ENCODE peak calls at places on chromosome 5, in seven cellular contexts. J is neural progenitor cell, E is lung, S is cardiac fibroblast, M is MM.1S, I is tibial nerve, C is GM12864. B is an unnamed sample.

GRCh38 chr5:146745937-146746577 is 132.5 kb downstream of the PPP2R2B start:
- DNase-seq in E (no peak), M (no peak), I (no peak), C (no peak), J (no peak), S (no peak), B (no peak)

GRCh38 chr5:14491505-14491904 is 90.1 kb upstream of the OTULINL start:
- DNase-seq in C (no peak), J (no peak), I (peak; percentile 53), E (no peak), M (no peak), S (peak; percentile 71), B (peak; percentile 93)

GRCh38 chr5:166961938-166962337 is 1329.5 kb upstream of the WWC1 start:
- DNase-seq in S (peak; percentile 3), M (no peak), C (no peak), I (no peak), J (no peak), E (no peak), B (no peak)

GRCh38 chr5:97624861-97625260 is 441.8 kb upstream of the RIOK2 start:
- DNase-seq in J (no peak), E (no peak), I (no peak), M (no peak), C (no peak), S (peak; percentile 42), B (no peak)

GRCh38 chr5:146401021-146401420 is 46.1 kb upstream of the TCERG1 start:
- DNase-seq in E (no peak), J (no peak), S (no peak), C (no peak), M (no peak), I (no peak), B (no peak)

GRCh38 chr5:44236040-44236439 is 153.2 kb downstream of the FGF10 start:
- DNase-seq in S (no peak), J (no peak), M (no peak), E (no peak), C (no peak), I (no peak), B (no peak)

GRCh38 chr5:41843456-41844112 is 26.6 kb downstream of the OXCT1 start:
- DNase-seq in I (no peak), E (no peak), C (peak; percentile 27), J (peak; percentile 67), S (peak; percentile 84), M (peak; percentile 48), B (peak; percentile 84)

GRCh38 chr5:13574634-13575033 is 369.9 kb downstream of the DNAH5 start:
- DNase-seq in S (no peak), E (no peak), I (no peak), J (no peak), C (no peak), M (no peak), B (no peak)

GRCh38 chr5:135211083-135211790 is 177.2 kb upstream of the PITX1 start:
- DNase-seq in I (no peak), S (no peak), J (no peak), M (no peak), E (no peak), C (no peak), B (no peak)

GRCh38 chr5:79346420-79346824 is 110.5 kb downstream of the JMY start:
- DNase-seq in I (no peak), M (no peak), E (no peak), C (no peak), S (no peak), J (no peak), B (peak; percentile 38)

GRCh38 chr5:45779874-45780671 is 83.9 kb upstream of the HCN1 start:
- DNase-seq in C (no peak), M (no peak), I (no peak), E (no peak), J (no peak), S (no peak), B (no peak)

GRCh38 chr5:140557136-140557805 is at the start of gene SRA1:
- DNase-seq in M (peak; percentile 91), E (peak; percentile 93), C (peak; percentile 60), S (peak; percentile 92), I (peak; percentile 81), J (peak; percentile 93), B (peak; percentile 92)

GRCh38 chr5:126961128-126961527 is 69.2 kb downstream of the MARCHF3 start:
- DNase-seq in I (no peak), C (no peak), M (no peak), J (no peak), E (no peak), S (no peak), B (no peak)

GRCh38 chr5:179393078-179393477 is 47.8 kb upstream of the ADAMTS2 start:
- DNase-seq in S (peak; percentile 80), J (no peak), I (no peak), E (no peak), M (no peak), C (no peak), B (peak; percentile 80)

GRCh38 chr5:89081360-89081759 is 198.4 kb upstream of the MEF2C start:
- DNase-seq in C (no peak), M (no peak), J (no peak), S (no peak), I (no peak), E (no peak), B (no peak)

GRCh38 chr5:115626444-115626823 is 598 bp upstream of the TMED7 start:
- DNase-seq in S (peak; percentile 66), E (no peak), M (no peak), C (no peak), I (no peak), J (no peak), B (peak; percentile 63)

GRCh38 chr5:172178301-172179031 is 9.6 kb downstream of the STK10 start:
- DNase-seq in S (no peak), M (peak; percentile 54), I (no peak), J (peak; percentile 28), C (no peak), E (no peak), B (no peak)

GRCh38 chr5:10633271-10634049 is 69.6 kb downstream of the ANKRD33B start:
- DNase-seq in I (no peak), E (no peak), J (no peak), M (peak; percentile 8), S (no peak), C (no peak), B (no peak)
- H3K4me3 ChIP-seq in I (no peak overlapping the region), E (no peak overlapping the region), J (no peak overlapping the region), M (no peak overlapping the region), S (no peak overlapping the region), C (peak overlapping the region; percentile 3), B (no peak overlapping the region)

DNA sequence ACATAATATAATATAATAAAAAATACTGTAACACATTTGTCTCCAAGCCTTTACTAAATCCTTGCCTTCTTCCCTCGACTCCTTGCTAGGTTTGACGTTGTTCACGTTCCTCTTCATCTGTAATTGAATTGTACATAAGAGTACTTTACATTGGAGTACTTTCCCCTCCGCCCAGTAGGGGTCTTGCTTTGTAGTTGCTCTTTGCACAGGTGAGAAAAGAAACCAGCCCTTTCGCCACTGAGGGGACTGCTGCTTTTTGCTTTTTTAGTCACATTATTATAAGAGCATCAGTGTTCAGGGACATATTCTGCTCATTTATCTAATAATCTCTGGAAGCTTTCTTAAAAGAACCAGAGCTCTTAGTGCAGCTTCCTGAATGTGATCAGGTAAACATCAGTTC is 115.0 kb downstream of the CETN3 start:
- DNase-seq in E (no peak), I (no peak), J (no peak), M (no peak), S (no peak), C (no peak), B (no peak)
- TF ChIP-seq CTCF in E (no peak), I (no peak), J (no peak), M (peak; percentile 8), S (peak; percentile 6), C (peak; percentile 27), B (no peak)

DNA sequence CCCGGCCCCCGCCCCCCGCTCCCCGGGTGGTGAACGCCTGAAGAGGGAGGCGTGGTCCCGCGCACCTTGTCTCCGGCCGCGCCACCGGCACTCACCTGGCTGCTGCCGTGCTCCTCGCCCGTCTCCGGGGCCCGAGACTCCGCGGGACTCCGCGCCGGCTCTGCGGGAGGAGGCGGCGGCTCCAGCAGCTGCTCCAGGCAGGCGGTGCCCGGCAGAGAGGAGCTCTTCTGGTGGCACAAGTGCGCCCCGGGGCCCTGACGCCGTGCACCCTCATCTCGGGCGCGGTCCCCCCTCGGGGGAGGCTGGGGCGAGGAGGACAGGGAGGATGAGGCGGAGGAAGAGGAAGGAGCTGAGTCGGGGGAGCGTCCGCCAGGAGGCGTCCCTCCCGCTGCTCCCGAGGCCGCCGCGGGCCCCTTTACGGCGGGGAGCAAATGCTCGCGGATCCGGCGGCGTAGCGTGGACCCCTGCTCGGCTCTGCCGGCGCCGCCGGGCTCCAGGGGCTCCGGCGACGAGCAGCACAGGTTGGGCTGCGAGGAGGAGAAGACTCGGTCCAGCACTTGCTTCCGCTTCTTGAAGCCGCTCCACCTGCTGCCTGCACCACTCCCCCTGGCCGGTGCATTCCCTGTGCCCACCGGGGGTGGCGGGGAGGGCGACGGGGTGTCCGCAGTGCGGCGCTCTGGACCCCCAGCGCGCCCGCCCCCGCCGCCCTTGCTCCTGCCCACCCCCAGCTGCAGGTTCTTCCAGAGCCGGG is 958 bp downstream of the MCTP1 start:
- DNase-seq in M (peak; percentile 58), I (no peak), C (no peak), S (peak; percentile 2), E (peak; percentile 49), J (peak; percentile 69), B (peak; percentile 10)
- H3K4me3 ChIP-seq in M (peak overlapping the region; percentile 79), I (peak overlapping the region; percentile 30), C (peak overlapping the region; percentile 62), S (peak overlapping the region; percentile 52), E (peak overlapping the region; percentile 55), J (peak overlapping the region; percentile 63), B (peak overlapping the region; percentile 51)

GRCh38 chr5:81517462-81517861 is 123.5 kb upstream of the ACOT12 start:
- DNase-seq in M (no peak), C (no peak), J (no peak), S (peak; percentile 2), E (no peak), I (no peak), B (peak; percentile 31)

GRCh38 chr5:81519217-81519905 is 125.4 kb upstream of the ACOT12 start:
- DNase-seq in S (no peak), M (peak; percentile 61), C (no peak), I (no peak), J (no peak), E (no peak), B (no peak)

GRCh38 chr5:81513468-81513867 is 119.5 kb upstream of the ACOT12 start:
- DNase-seq in S (no peak), I (no peak), J (no peak), E (no peak), C (no peak), M (no peak), B (no peak)

DNA sequence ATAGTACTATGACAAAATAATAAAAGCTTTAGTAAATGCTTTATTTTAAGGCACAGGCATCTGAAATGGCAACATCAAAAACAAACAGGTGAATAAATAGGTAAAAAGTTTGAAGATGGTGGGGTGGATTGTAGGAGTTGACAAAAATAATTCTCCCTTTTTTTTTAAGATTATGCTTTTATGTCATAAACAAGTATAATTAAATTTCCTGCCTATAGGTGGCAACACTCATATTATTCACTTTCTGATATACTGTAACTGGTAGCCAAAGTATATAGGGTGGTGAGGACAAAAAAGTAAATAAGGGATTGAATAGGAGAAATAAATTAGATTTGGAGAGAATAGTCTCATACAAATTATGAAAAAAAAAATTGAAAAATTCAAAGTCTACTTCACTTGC is 120.0 kb upstream of the ACOT12 start:
- DNase-seq in I (no peak), J (no peak), C (no peak), S (peak; percentile 37), E (no peak), M (peak; percentile 10), B (peak; percentile 37)
- TF ChIP-seq CTCF in I (no peak), J (peak; percentile 15), C (no peak), S (peak; percentile 27), E (no peak), M (peak; percentile 37), B (peak; percentile 37)